ENCODE peak calls at places on chromosomes 5 and 9, in five cellular contexts. R, W, S, B and D are unnamed samples.
A peak's percentile ranks its signal among the peaks of the same experiment; 100 is the strongest.

GRCh38 chr5:105504-106080 is 13.6 kb downstream of the PLEKHG4B start:
- DNase-seq in R (no peak), W (no peak), S (no peak), B (no peak), D (no peak)

GRCh38 chr9:29397148-29397547 is 1823.9 kb upstream of the C9orf72 start:
- DNase-seq in R (no peak), W (no peak), S (no peak), B (no peak), D (no peak)

GRCh38 chr9:21591221-21592062 is 109.3 kb upstream of the IFNE start:
- DNase-seq in R (peak; percentile 99), W (peak; percentile 99), S (no peak), B (peak; percentile 87), D (peak; percentile 98)

GRCh38 chr5:12214631-12215030 is 310.4 kb upstream of the CTNND2 start:
- DNase-seq in R (no peak), W (no peak), S (no peak), B (no peak), D (no peak)

GRCh38 chr9:35903049-35903448 is 3.0 kb upstream of the HRCT1 start:
- DNase-seq in R (peak; percentile 75), W (peak; percentile 72), S (peak; percentile 76), B (no peak), D (peak; percentile 33)

GRCh38 chr5:82624018-82624417 is 345.9 kb upstream of the RPS23 start:
- DNase-seq in R (no peak), W (peak; percentile 12), S (no peak), B (no peak), D (no peak)

GRCh38 chr9:36922548-36922947 is 111.5 kb downstream of the PAX5 start:
- DNase-seq in R (no peak), W (no peak), S (no peak), B (no peak), D (peak; percentile 60)

GRCh38 chr9:87836951-87837715 is 45.5 kb upstream of the SPATA31E1 start:
- DNase-seq in R (peak; percentile 58), W (peak; percentile 72), S (no peak), B (no peak), D (no peak)

GRCh38 chr9:21317956-21318923 is 13.1 kb upstream of the IFNA5 start:
- DNase-seq in R (peak; percentile 55), W (peak; percentile 65), S (peak; percentile 54), B (no peak), D (peak; percentile 36)

GRCh38 chr5:146789712-146790660 is 88.6 kb downstream of the PPP2R2B start:
- DNase-seq in R (no peak), W (no peak), S (no peak), B (no peak), D (no peak)
- H3K4me3 ChIP-seq in R (no peak overlapping the region), W (no peak overlapping the region), S (no peak overlapping the region), B (no peak overlapping the region), D (no peak overlapping the region)

DNA sequence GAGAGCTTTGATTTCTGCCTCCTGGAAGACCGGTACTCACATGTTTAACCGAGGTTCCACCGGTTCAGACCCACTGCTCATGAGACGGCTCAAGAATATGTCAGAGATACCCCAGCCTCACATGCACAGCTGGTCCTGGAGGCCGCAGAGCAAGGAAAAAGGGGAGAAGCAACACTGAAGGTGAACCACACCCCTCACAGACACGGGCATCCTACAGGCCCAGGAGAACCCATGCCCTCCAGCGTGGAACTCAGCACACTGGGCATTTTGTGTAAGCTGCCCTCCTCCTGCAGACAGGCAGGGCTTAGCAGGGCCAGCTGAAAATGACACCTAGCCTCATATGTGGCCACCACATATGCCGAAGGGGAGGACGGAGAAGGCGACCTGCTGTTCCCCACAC is 37.4 kb downstream of the SEMA4D start:
- DNase-seq in R (no peak), W (no peak), S (no peak), B (no peak), D (no peak)
- H3K4me3 ChIP-seq in R (no peak overlapping the region), W (no peak overlapping the region), S (no peak overlapping the region), B (no peak overlapping the region), D (no peak overlapping the region)

DNA sequence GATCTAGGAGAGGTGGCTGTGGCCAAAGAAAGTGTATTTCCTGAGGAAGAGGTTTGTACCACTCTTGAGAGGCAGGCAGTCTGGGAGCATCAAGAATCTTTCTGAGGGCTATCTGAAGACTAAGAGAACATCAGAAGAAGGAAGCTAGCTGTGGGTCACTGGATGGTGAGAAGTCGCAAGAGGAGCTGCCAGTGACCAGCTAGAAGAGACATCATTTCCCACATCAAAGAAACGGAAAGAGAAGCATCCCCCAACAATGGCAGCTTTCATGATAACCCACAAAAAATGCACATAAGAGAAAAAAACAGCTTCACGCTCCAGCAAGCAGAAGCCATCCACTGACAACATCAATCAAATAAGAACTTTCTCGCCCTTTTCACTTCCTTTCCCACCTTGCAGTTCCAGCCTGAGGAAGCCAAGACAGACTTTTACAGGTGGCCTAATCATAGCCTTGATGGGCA is 25.0 kb upstream of the CEP78 start:
- DNase-seq in R (no peak), W (no peak), S (peak; percentile 93), B (no peak), D (no peak)
- H3K4me3 ChIP-seq in R (no peak overlapping the region), W (no peak overlapping the region), S (peak overlapping the region; percentile 49), B (no peak overlapping the region), D (no peak overlapping the region)

GRCh38 chr5:116763987-116764866 is 189.6 kb upstream of the SEMA6A start:
- DNase-seq in R (no peak), W (no peak), S (no peak), B (no peak), D (peak; percentile 7)

GRCh38 chr5:116766470-116766947 is 191.9 kb upstream of the SEMA6A start:
- DNase-seq in R (peak; percentile 86), W (peak; percentile 15), S (no peak), B (peak; percentile 72), D (peak; percentile 98)

GRCh38 chr5:116765441-116765840 is 190.8 kb upstream of the SEMA6A start:
- DNase-seq in R (no peak), W (no peak), S (no peak), B (no peak), D (peak; percentile 41)

GRCh38 chr5:116769470-116769869 is 194.8 kb upstream of the SEMA6A start:
- DNase-seq in R (no peak), W (no peak), S (no peak), B (no peak), D (no peak)

DNA sequence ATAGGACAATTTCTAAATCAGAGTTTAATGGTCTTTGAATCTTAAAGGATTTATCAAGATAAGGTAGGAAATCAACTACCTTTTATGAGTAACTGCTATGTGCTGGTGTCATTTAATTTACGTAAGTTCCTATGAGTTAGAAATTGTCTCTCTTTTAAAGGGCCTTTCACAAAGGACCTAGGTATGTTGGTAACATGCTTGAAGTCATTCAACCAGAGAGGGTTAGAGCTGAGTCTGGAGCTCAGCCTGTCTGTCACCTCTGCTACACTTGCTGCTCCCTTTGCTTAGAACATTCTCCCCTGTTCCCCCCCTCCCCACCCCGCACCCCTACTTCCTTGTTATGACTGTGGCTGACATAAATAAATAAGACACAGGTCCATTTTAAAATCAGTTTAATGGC is 190.3 kb upstream of the SEMA6A start:
- DNase-seq in R (no peak), W (no peak), S (no peak), B (no peak), D (no peak)
- H3K4me3 ChIP-seq in R (no peak overlapping the region), W (no peak overlapping the region), S (no peak overlapping the region), B (no peak overlapping the region), D (no peak overlapping the region)